ENCODE peak calls at places on chromosomes 6 and 20, in ten cellular contexts. N, C, Y, S, K, O, U, X, Q and L are unnamed samples.

GRCh38 chr20:6679086-6679485 is 88.4 kb upstream of the BMP2 start:
- DNase-seq in N (no peak), C (no peak), Y (no peak), S (no peak), K (no peak), O (no peak), U (no peak), X (no peak), Q (no peak), L (no peak)

GRCh38 chr6:44396968-44397367 is 9.5 kb downstream of the CDC5L start:
- DNase-seq in N (no peak), C (no peak), Y (no peak), S (no peak), K (no peak), O (no peak), U (no peak), X (no peak), Q (no peak), L (no peak)

GRCh38 chr6:149995971-149996370 is 29.4 kb downstream of the RAET1L start:
- DNase-seq in N (no peak), C (no peak), Y (no peak), S (no peak), K (no peak), O (no peak), U (no peak), X (no peak), Q (no peak), L (no peak)

GRCh38 chr20:63619086-63619485 is 7.8 kb downstream of the GMEB2 start:
- DNase-seq in N (no peak), C (no peak), Y (no peak), S (no peak), K (no peak), O (no peak), U (no peak), X (no peak), Q (no peak), L (no peak)

GRCh38 chr6:158037021-158037420 is 55.4 kb downstream of the SYNJ2 start:
- DNase-seq in N (no peak), C (no peak), Y (no peak), S (no peak), K (no peak), O (no peak), U (no peak), X (no peak), Q (no peak), L (no peak)

GRCh38 chr6:153368131-153368530 is 237.0 kb upstream of the RGS17 start:
- DNase-seq in N (no peak), C (no peak), Y (no peak), S (no peak), K (no peak), O (no peak), U (no peak), X (no peak), Q (no peak), L (no peak)

GRCh38 chr6:14622878-14623542 is 505.4 kb downstream of the CD83 start:
- DNase-seq in N (no peak), C (no peak), Y (no peak), S (no peak), K (no peak), O (no peak), U (no peak), X (no peak), Q (no peak), L (no peak)

GRCh38 chr20:6519556-6519955 is 247.9 kb upstream of the BMP2 start:
- DNase-seq in N (no peak), C (peak), Y (no peak), S (no peak), K (no peak), O (no peak), U (no peak), X (no peak), Q (no peak), L (peak)

GRCh38 chr20:48928832-48929725 is 7.6 kb downstream of the ARFGEF2 start:
- DNase-seq in N (no peak), C (no peak), Y (no peak), S (no peak), K (no peak), O (no peak), U (no peak), X (peak), Q (no peak), L (no peak)

GRCh38 chr6:26044140-26045045 is 42.8 kb upstream of the HFE start:
- DNase-seq in N (no peak), C (no peak), Y (no peak), S (no peak), K (no peak), O (no peak), U (no peak), X (peak), Q (no peak), L (no peak)

GRCh38 chr6:170437719-170438401 is 115.2 kb downstream of the PSMB1 start:
- DNase-seq in N (peak), C (peak), Y (no peak), S (no peak), K (no peak), O (no peak), U (no peak), X (no peak), Q (no peak), L (no peak)

GRCh38 chr6:99013145-99013544 is 65.4 kb upstream of the FBXL4 start:
- DNase-seq in N (peak), C (peak), Y (no peak), S (no peak), K (no peak), O (no peak), U (no peak), X (peak), Q (no peak), L (peak)

GRCh38 chr6:12119085-12119588 is 107.0 kb downstream of the HIVEP1 start:
- DNase-seq in N (no peak), C (no peak), Y (no peak), S (no peak), K (no peak), O (no peak), U (no peak), X (no peak), Q (no peak), L (no peak)

GRCh38 chr6:129481706-129482105 is 228.3 kb downstream of the ARHGAP18 start:
- DNase-seq in N (no peak), C (no peak), Y (no peak), S (no peak), K (no peak), O (no peak), U (no peak), X (no peak), Q (no peak), L (no peak)

GRCh38 chr6:137536104-137536773 is 42.0 kb upstream of the OLIG3 start:
- DNase-seq in N (no peak), C (no peak), Y (no peak), S (no peak), K (no peak), O (no peak), U (no peak), X (no peak), Q (no peak), L (no peak)

GRCh38 chr20:10653593-10654288 is 20.1 kb downstream of the JAG1 start:
- DNase-seq in N (no peak), C (peak), Y (no peak), S (no peak), K (no peak), O (no peak), U (no peak), X (no peak), Q (no peak), L (peak)

GRCh38 chr6:70124882-70125535 is 177.9 kb downstream of the COL9A1 start:
- DNase-seq in N (peak), C (peak), Y (no peak), S (no peak), K (no peak), O (no peak), U (no peak), X (peak), Q (no peak), L (no peak)

GRCh38 chr6:25136879-25137278 is 142.3 kb upstream of the CARMIL1 start:
- DNase-seq in N (no peak), C (no peak), Y (no peak), S (no peak), K (no peak), O (no peak), U (no peak), X (no peak), Q (no peak), L (no peak)